ENCODE peak calls at places on chromosome 21, in four cellular contexts. B is mesenchymal stem cell, L is IMR-90, Z is neuronal stem cell. W is an unnamed sample.
A peak's percentile ranks its signal among the peaks of the same experiment; 100 is the strongest.

GRCh38 chr21:28636988-28637691 is 355.5 kb downstream of the LTN1 start:
- DNase-seq in Z (no peak), B (peak; percentile 14), L (peak; percentile 94), W (no peak)

GRCh38 chr21:15558884-15559283 is 170.9 kb upstream of the USP25 start:
- DNase-seq in B (no peak), Z (no peak), L (no peak), W (no peak)

GRCh38 chr21:16650984-16651383 is 861.9 kb upstream of the CXADR start:
- DNase-seq in Z (no peak), B (no peak), L (no peak), W (no peak)

GRCh38 chr21:41361786-41362604 is at the start of gene MX2:
- DNase-seq in B (peak; percentile 53), L (peak; percentile 81), Z (no peak), W (no peak)

GRCh38 chr21:14567557-14568279 is 21.6 kb upstream of the SAMSN1 start:
- DNase-seq in Z (no peak), L (no peak), B (no peak), W (no peak)

GRCh38 chr21:42423197-42423675 is 19.5 kb downstream of the UBASH3A start:
- DNase-seq in B (no peak), Z (no peak), L (no peak), W (no peak)

GRCh38 chr21:35349378-35350080 is 300.4 kb upstream of the RUNX1 start:
- DNase-seq in L (peak; percentile 71), B (no peak), Z (no peak), W (no peak)

GRCh38 chr21:39845581-39846130 is 21.6 kb upstream of the PCP4 start:
- DNase-seq in Z (peak; percentile 27), B (no peak), L (no peak), W (no peak)

GRCh38 chr21:28793043-28793442 is 199.6 kb downstream of the LTN1 start:
- DNase-seq in L (peak; percentile 73), Z (no peak), B (peak; percentile 42), W (no peak)

GRCh38 chr21:16408280-16408669 is 678.5 kb downstream of the USP25 start:
- DNase-seq in B (no peak), Z (no peak), L (no peak), W (no peak)

GRCh38 chr21:42038826-42039425 is 28.8 kb upstream of the ZBTB21 start:
- DNase-seq in B (peak; percentile 65), Z (no peak), L (peak; percentile 87), W (no peak)

GRCh38 chr21:39188521-39189139 is 5.4 kb upstream of the PSMG1 start:
- DNase-seq in L (no peak), Z (no peak), B (no peak), W (no peak)

GRCh38 chr21:15221799-15222386 is 157.1 kb upstream of the NRIP1 start:
- DNase-seq in B (peak; percentile 53), L (peak; percentile 65), Z (peak; percentile 29), W (peak; percentile 85)

GRCh38 chr21:42113926-42114409 is 42.9 kb downstream of the UMODL1 start:
- DNase-seq in B (peak; percentile 24), L (no peak), Z (no peak), W (no peak)

GRCh38 chr21:17819114-17819877 is at the start of gene C21orf91:
- DNase-seq in Z (peak; percentile 78), B (peak; percentile 86), L (peak; percentile 86), W (peak; percentile 78)

GRCh38 chr21:42433946-42434551 is 30.3 kb downstream of the UBASH3A start:
- DNase-seq in L (no peak), Z (no peak), B (no peak), W (no peak)

GRCh38 chr21:35026617-35027557 is 22.2 kb downstream of the RUNX1 start:
- DNase-seq in B (peak; percentile 67), L (peak; percentile 48), Z (peak; percentile 21), W (peak; percentile 70)

GRCh38 chr21:35987475-35987874 is 72.9 kb downstream of the SETD4 start:
- DNase-seq in L (no peak), B (no peak), Z (no peak), W (no peak)

GRCh38 chr21:36428789-36429671 is 43.8 kb downstream of the CHAF1B start:
- DNase-seq in B (peak; percentile 25), L (no peak), Z (no peak), W (no peak)

GRCh38 chr21:35473496-35473895 is 424.4 kb upstream of the RUNX1 start:
- DNase-seq in B (no peak), Z (no peak), L (no peak), W (no peak)

GRCh38 chr21:15896501-15896900 is 166.7 kb downstream of the USP25 start:
- DNase-seq in Z (no peak), L (no peak), B (no peak), W (no peak)

GRCh38 chr21:39316729-39317128 is 3.3 kb upstream of the BRWD1 start:
- DNase-seq in L (no peak), B (no peak), Z (no peak), W (no peak)

GRCh38 chr21:18529253-18529652 is 125.7 kb upstream of the TMPRSS15 start:
- DNase-seq in Z (no peak), B (peak; percentile 43), L (no peak), W (no peak)

GRCh38 chr21:29558331-29558730 is 259.6 kb downstream of the BACH1 start:
- DNase-seq in B (no peak), Z (no peak), L (no peak), W (no peak)

GRCh38 chr21:41726630-41726969 is 40.3 kb downstream of the RIPK4 start:
- DNase-seq in L (no peak), B (no peak), Z (no peak), W (no peak)

GRCh38 chr21:14522689-14523088 is 23.4 kb downstream of the SAMSN1 start:
- DNase-seq in B (no peak), L (no peak), Z (no peak), W (no peak)

GRCh38 chr21:35232545-35233176 is 183.6 kb upstream of the RUNX1 start:
- DNase-seq in B (peak; percentile 91), Z (no peak), L (peak; percentile 92), W (no peak)

GRCh38 chr21:36463991-36464390 is 15.9 kb downstream of the CLDN14 start:
- DNase-seq in Z (no peak), B (no peak), L (no peak), W (no peak)

GRCh38 chr21:20519076-20519475 is 479.1 kb upstream of the NCAM2 start:
- DNase-seq in L (no peak), Z (no peak), B (no peak), W (no peak)

GRCh38 chr21:35225573-35225972 is 176.5 kb upstream of the RUNX1 start:
- DNase-seq in Z (no peak), B (no peak), L (no peak), W (no peak)

GRCh38 chr21:42572906-42573495 is 59.3 kb downstream of the SLC37A1 start:
- DNase-seq in L (no peak), Z (no peak), B (no peak), W (no peak)

GRCh38 chr21:14901482-14901958 is 163.3 kb downstream of the NRIP1 start:
- DNase-seq in L (peak; percentile 64), Z (no peak), B (peak; percentile 32), W (no peak)

GRCh38 chr21:28615276-28615675 is 377.4 kb downstream of the LTN1 start:
- DNase-seq in Z (no peak), B (no peak), L (peak; percentile 84), W (no peak)

GRCh38 chr21:25885880-25886279 is 151.1 kb downstream of the GABPA start:
- DNase-seq in L (no peak), Z (no peak), B (no peak), W (no peak)
- H3K27ac ChIP-seq in L (no peak overlapping the region), Z (no peak overlapping the region), B (no peak overlapping the region), W (no peak overlapping the region)

DNA sequence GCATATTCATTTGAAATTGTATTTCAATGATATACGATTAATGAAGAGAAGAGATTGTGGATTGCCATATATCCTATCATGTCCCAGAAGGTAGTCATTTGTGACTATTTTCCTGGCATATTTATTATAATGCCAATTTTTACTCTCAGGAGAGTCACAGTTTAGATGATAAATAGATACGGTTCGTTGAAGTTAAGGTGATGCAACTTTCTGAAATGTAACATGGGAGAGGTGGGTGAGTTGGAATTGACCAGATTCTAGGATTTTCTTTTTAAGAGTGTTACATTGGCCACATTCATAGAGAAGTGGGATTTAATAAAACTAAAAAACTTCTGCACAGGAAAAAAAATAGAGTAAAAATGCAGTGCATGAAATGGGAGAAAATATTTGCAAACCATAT is 1138.6 kb downstream of the NCAM2 start:
- DNase-seq in L (no peak), B (no peak), Z (no peak), W (no peak)
- H3K4ac ChIP-seq in L (no peak overlapping the region), B (no peak overlapping the region), Z (no peak overlapping the region), W (no peak overlapping the region)

DNA sequence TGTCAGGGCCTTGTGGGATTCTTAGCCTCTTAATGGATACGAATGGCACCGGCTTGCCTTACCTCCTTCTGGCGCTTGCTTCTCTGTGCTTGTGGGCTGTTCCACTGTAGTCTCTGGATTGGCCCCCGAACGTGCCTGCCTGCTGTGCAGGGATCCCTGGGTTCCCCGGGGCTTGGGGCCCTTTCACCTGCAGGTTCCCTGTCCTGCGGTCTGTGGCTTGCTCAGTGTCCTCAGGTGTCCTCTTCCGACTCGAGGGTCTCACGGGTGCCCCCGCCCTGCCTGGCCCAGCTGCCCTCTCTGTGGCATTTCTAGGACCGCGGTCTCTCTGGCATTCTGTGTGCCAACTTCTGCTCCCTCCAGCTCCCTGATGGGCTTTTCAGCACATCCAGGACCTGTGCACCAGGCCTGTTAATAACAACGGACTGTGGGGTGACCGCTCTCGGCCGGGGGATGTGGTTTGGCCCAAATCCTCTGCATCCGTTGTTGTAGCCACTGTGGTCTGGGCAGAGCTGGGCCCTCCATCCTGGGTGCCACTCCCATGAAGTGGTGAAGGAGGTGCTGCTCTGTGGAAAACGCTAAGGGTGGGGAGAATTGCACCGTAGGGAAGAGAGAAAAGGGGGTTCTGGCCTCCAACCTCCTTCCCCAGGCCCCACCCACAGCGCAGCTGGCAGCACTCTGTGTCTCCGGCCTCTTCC is 12.4 kb downstream of the COL18A1 start:
- DNase-seq in L (no peak), Z (no peak), B (no peak), W (no peak)
- H3K4me2 ChIP-seq in L (no peak overlapping the region), Z (no peak overlapping the region), B (no peak overlapping the region), W (no peak overlapping the region)

DNA sequence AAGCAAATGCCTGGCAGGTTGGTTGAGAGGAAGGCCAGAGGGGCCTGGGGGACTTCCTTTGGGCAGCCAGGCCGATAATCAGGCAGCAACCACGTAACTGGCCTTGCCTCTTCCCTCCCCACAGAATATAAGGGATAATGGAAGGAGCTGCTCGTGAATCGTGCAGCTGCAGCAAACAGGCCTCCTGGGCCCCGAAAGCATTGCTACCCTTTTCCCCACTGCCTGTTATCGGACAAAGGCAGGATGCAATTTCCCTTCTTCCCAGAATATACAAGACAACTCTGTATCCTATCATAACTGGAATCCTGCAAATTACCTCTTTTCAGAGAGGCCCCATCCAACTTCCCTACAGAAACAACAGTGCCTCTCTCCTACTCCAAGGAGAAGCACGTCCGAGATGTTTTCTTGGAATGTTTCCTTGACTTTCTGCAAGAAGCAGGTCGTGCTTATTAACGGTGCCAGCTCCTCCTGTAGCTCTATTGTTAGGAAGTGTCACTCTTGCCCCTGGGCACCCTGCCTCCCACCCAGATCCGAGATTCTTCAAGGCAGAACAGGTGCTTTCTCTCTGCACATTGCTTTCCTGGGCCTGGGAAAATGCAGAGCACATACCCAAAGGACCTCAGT is 106.0 kb upstream of the TIAM1 start:
- DNase-seq in Z (no peak), B (no peak), L (no peak), W (no peak)
- H3K27ac ChIP-seq in Z (no peak overlapping the region), B (no peak overlapping the region), L (no peak overlapping the region), W (no peak overlapping the region)